ENCODE peak calls at places on chromosomes 3 and 15, in five cellular contexts. H, D, T, I and S are unnamed samples.

GRCh38 chr3:140432176-140432753 is 245.6 kb upstream of the TRIM42 start:
- DNase-seq in D (no peak), I (no peak), T (no peak), H (peak), S (no peak)

GRCh38 chr3:42066516-42067181 is 24.5 kb upstream of the TRAK1 start:
- DNase-seq in T (peak), I (no peak), D (peak), H (peak), S (no peak)

GRCh38 chr15:45169608-45170480 is 17.9 kb downstream of the SHF start:
- DNase-seq in I (no peak), H (no peak), T (no peak), D (peak), S (no peak)

GRCh38 chr3:157533298-157533870 is 30.2 kb upstream of the VEPH1 start:
- DNase-seq in D (no peak), T (no peak), H (no peak), I (no peak), S (no peak)

GRCh38 chr3:191958980-191959671 is 498.2 kb downstream of the PYDC2 start:
- DNase-seq in H (peak), T (no peak), I (no peak), D (peak), S (no peak)

GRCh38 chr15:29880341-29880740 is 58.1 kb upstream of the TJP1 start:
- DNase-seq in H (no peak), T (no peak), D (no peak), I (no peak), S (no peak)

GRCh38 chr15:92011611-92012367 is 158.3 kb downstream of the SLCO3A1 start:
- DNase-seq in T (no peak), H (no peak), I (no peak), D (peak), S (peak)

GRCh38 chr15:31606261-31606669 is 279.6 kb downstream of the KLF13 start:
- DNase-seq in D (no peak), H (no peak), T (no peak), I (peak), S (no peak)

GRCh38 chr3:58116161-58116955 is 94.4 kb downstream of the DNASE1L3 start:
- DNase-seq in T (no peak), D (no peak), H (no peak), I (no peak), S (no peak)

GRCh38 chr3:160837394-160837975 is 81.5 kb downstream of the PPM1L start:
- DNase-seq in D (no peak), I (no peak), T (no peak), H (no peak), S (no peak)

GRCh38 chr15:81589671-81590070 is 215.7 kb upstream of the TMC3 start:
- DNase-seq in T (no peak), I (no peak), H (no peak), D (no peak), S (no peak)

GRCh38 chr3:173066044-173066679 is 74.9 kb downstream of the SPATA16 start:
- DNase-seq in D (no peak), T (no peak), H (peak), I (no peak), S (no peak)

GRCh38 chr3:72595376-72595775 is 252.9 kb downstream of the SHQ1 start:
- DNase-seq in I (no peak), D (no peak), T (no peak), H (no peak), S (no peak)

GRCh38 chr3:65181397-65181871 is 493.6 kb upstream of the ADAMTS9 start:
- DNase-seq in D (no peak), I (no peak), T (no peak), H (no peak), S (no peak)

GRCh38 chr3:184459355-184459754 is 79.5 kb downstream of the CHRD start:
- DNase-seq in D (no peak), T (no peak), H (no peak), I (no peak), S (no peak)

GRCh38 chr3:54188176-54188791 is 65.9 kb downstream of the CACNA2D3 start:
- DNase-seq in I (peak), H (peak), D (peak), T (no peak), S (peak)

GRCh38 chr3:12501360-12502020 is 17.2 kb downstream of the TSEN2 start:
- DNase-seq in I (no peak), T (no peak), D (no peak), H (no peak), S (peak)

DNA sequence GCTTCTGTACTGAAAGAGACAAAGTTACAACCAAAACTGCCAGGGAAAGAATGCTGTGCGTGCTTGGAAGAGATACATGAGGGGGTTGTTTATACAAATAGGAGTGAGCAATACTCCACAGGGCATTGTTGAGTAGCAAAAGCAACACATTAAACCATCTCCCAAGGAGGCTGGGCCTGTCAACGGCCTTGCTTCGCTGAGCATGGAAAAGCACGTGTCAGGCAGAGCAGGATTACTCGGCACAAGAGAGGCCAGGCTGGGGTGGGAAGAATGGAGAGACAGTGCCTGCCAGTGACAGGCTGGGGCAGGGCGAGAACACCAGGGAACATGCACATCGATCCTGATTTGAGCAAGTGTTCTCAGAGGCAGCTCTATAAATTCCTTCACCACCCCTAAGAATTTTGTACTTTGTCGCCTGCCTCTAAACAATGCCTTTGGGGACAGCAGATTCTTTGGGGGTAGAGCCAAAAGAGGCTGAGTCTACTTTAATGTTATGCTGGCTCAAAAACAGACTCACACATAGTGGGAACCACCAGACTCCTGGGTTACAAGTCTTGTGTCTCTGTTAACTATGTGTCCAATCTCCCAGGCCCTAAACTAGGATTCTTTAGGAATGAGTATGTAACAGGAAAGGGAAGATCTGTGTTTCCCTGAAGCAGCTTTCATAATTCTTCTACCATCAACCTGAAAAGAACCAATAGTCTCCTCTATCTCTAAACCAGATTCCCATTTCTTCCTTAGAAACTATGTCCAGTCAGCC is 67.2 kb downstream of the LIPC start:
- DNase-seq in D (no peak), H (peak), I (no peak), T (no peak), S (no peak)
- H3K27ac ChIP-seq in D (no peak), H (no peak), I (no peak), T (peak), S (no peak)

GRCh38 chr15:22950211-22950990 is 29.8 kb downstream of the CYFIP1 start:
- DNase-seq in H (no peak), T (no peak), D (no peak), I (no peak), S (peak)

GRCh38 chr15:22949074-22949547 is 31.1 kb downstream of the CYFIP1 start:
- DNase-seq in H (peak), I (no peak), D (no peak), T (no peak), S (no peak)

GRCh38 chr15:22952826-22953579 is 27.2 kb downstream of the CYFIP1 start:
- DNase-seq in I (no peak), H (peak), T (no peak), D (no peak), S (no peak)

GRCh38 chr15:22951031-22951380 is 29.2 kb downstream of the CYFIP1 start:
- DNase-seq in T (no peak), I (no peak), H (no peak), D (no peak), S (no peak)

DNA sequence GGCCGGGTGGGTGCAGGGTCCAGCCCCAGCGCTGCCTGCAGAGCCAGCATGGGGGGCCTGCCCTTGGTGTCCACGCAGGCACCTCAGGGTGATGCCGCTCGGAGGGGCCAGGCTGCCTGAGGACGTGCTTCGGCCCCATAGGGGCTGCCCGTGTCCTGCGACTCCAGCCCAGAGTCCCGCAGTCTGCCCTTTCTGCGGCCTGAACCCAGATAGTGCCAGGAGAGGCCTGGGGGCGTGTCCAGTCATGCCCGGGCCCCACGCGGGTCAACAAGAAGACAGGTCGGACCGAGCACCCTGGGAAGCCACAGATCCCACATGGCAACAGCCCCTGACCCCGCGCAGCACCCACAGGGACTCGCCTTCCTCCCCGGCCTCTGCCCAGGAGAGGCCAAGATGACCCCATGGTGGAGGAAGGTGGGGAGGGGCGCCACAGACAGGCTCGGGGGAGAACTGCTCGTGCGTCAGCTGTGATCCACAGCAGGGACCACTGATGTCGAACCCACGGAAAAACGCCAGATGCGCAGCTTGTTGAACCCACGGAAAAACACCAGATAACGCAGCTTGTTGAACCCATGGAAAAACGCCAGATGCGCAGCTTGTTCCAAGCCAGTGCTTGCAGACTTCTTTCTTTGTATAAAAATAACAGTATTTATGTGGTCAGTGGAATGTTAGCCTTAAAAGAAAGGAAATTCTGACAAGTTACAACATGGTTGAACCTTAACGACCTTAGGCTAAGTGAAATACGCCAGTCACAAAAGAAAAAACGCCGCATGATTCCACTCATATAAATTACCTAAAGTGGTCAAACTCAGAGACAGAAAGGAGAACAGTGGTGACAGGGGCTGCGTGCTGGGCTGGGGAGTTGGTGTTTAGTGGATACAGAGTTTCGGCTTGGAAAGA is 28.5 kb downstream of the CYFIP1 start:
- DNase-seq in D (no peak), T (no peak), I (no peak), H (no peak), S (peak)
- H3K27ac ChIP-seq in D (no peak), T (no peak), I (no peak), H (no peak), S (peak)

DNA sequence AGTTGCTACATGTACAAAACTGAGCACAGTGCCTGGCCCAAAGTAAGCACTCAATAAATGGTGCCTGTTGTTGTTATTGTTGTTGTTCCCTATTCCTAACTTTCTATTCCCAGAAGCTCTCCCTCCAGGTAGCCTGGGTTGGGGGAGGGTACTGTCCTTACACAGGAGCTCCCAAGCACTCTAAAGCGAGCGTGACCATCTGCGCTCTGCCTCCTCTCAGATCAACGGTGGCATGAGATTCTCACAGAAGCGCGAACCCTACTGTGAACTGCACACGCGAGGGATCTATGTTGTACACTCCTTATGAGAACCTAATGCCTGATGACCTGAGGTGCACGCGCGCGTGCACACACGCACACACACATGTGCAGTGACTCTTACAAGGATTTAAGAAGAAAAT is 33.9 kb downstream of the ANXA2 start:
- DNase-seq in T (no peak), I (no peak), H (no peak), D (no peak), S (no peak)
- H3K27ac ChIP-seq in T (no peak), I (peak), H (no peak), D (no peak), S (peak)

DNA sequence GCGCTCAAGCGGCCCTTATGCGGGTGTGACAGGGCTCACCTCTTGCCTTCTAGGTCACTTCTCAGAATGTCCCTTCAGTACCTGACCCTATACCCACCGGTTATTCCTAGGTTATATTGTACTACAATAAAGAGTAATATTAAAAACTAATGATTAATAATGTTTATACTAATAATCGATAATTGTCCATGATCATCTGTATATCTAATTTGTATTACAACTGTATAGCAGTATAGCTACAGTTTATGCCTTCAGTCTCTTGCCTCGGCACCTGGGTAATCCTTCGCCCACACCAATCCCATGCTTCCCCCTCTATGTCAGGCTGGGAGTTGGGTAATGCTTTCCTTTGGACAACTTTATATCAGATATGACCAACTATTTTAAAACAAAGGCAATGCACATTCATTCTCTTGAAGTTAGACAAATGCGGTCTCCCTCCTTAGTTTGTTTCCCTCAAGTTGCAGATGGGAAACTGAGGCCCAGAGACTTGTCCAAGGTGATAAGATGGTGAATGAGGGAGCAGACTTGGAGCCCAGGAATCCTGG is 3.4 kb downstream of the FAH start:
- DNase-seq in D (no peak), T (no peak), I (no peak), H (no peak), S (no peak)
- H3K27ac ChIP-seq in D (no peak), T (no peak), I (no peak), H (no peak), S (no peak)